ENCODE peak calls at places on chromosomes 12 and 14, in five cellular contexts. Y is fibroblast of lung, S is heart right ventricle, E is A549, A is GM12865. N is an unnamed sample.

GRCh38 chr12:2064078-2064507 is 11.3 kb downstream of the CACNA1C start:
- DNase-seq in S (no peak), A (peak; percentile 62), Y (no peak), E (no peak), N (peak; percentile 42)

GRCh38 chr12:116813271-116814041 is 67.8 kb downstream of the HRK start:
- DNase-seq in E (no peak), A (no peak), S (no peak), Y (no peak), N (no peak)

GRCh38 chr12:52029686-52030085 is 21.6 kb upstream of the NR4A1 start:
- DNase-seq in S (no peak), A (no peak), E (peak; percentile 76), Y (no peak), N (no peak)

GRCh38 chr14:68409355-68409754 is 383.5 kb downstream of the ZFP36L1 start:
- DNase-seq in S (no peak), E (no peak), Y (no peak), A (no peak), N (peak; percentile 50)

GRCh38 chr12:98838282-98838681 is 193.2 kb downstream of the APAF1 start:
- DNase-seq in A (no peak), S (no peak), E (peak; percentile 11), Y (peak; percentile 11), N (peak; percentile 65)

GRCh38 chr12:122880155-122880605 is 15.7 kb downstream of the VPS37B start:
- DNase-seq in A (no peak), Y (peak; percentile 56), E (no peak), S (no peak), N (no peak)

GRCh38 chr14:79467837-79468236 is 743.5 kb downstream of the DIO2 start:
- DNase-seq in E (no peak), Y (peak; percentile 14), S (no peak), A (no peak), N (no peak)

GRCh38 chr14:34593740-34594375 is 36.1 kb downstream of the SNX6 start:
- DNase-seq in S (no peak), A (no peak), E (no peak), Y (peak; percentile 22), N (peak; percentile 49)

GRCh38 chr12:41596190-41596589 is 408.1 kb downstream of the PDZRN4 start:
- DNase-seq in A (no peak), S (no peak), Y (no peak), E (no peak), N (no peak)

GRCh38 chr14:50544911-50545310 is 12.5 kb upstream of the MAP4K5 start:
- DNase-seq in Y (no peak), E (no peak), A (no peak), S (no peak), N (no peak)

GRCh38 chr12:25705256-25705655 is 152.2 kb upstream of the LMNTD1 start:
- DNase-seq in A (no peak), S (no peak), E (no peak), Y (no peak), N (no peak)

GRCh38 chr12:48198619-48198973 is 4.5 kb downstream of the OR10AD1 start:
- DNase-seq in E (no peak), S (peak; percentile 63), A (peak; percentile 42), Y (peak; percentile 24), N (peak; percentile 31)

GRCh38 chr12:53057816-53058500 is 8.1 kb downstream of the TNS2 start:
- DNase-seq in A (no peak), S (no peak), Y (no peak), E (no peak), N (no peak)

GRCh38 chr12:117085318-117085947 is 13.8 kb downstream of the TESC start:
- DNase-seq in Y (no peak), E (no peak), S (no peak), A (no peak), N (no peak)

GRCh38 chr12:46402861-46403731 is 30.5 kb upstream of the SLC38A2 start:
- DNase-seq in E (no peak), Y (peak; percentile 79), A (no peak), S (no peak), N (peak; percentile 56)

GRCh38 chr12:102334765-102335164 is 137.1 kb upstream of the PMCH start:
- DNase-seq in Y (no peak), E (no peak), A (no peak), S (no peak), N (no peak)

GRCh38 chr12:102010265-102010994 is 51.4 kb downstream of the WASHC3 start:
- DNase-seq in S (no peak), Y (no peak), E (no peak), A (peak; percentile 85), N (no peak)

GRCh38 chr14:51614707-51615106 is 37.0 kb upstream of the FRMD6 start:
- DNase-seq in A (peak; percentile 51), Y (peak; percentile 20), S (no peak), E (no peak), N (peak; percentile 72)

GRCh38 chr12:91744613-91745012 is 401.0 kb downstream of the BTG1 start:
- DNase-seq in Y (no peak), E (no peak), A (no peak), S (no peak), N (no peak)

GRCh38 chr12:16399110-16399509 is 51.7 kb downstream of the MGST1 start:
- DNase-seq in S (no peak), Y (no peak), A (no peak), E (no peak), N (no peak)

GRCh38 chr14:55881577-55882241 is 236.5 kb upstream of the PELI2 start:
- DNase-seq in Y (no peak), E (peak; percentile 21), A (no peak), S (no peak), N (peak; percentile 36)

DNA sequence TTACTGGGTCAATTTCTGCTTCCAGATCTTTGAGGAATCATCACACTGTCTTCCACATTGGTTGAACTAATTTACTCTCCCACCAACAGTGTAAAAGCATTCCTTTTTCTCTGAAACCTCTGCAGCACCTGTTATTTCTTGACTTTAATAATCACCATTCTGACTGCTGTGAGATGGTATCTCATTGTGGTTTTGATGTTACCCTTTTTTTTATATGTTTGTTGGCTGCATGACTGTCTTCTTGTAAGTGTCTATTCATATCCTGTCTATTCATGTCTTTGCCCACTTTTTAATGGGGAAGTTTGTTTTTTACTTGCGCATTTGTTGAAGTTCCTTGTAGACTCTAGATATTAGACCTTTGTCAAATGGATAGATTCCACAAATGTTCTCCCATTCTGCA is 324.9 kb downstream of the NAV3 start:
- DNase-seq in A (no peak), S (no peak), Y (no peak), E (no peak), N (no peak)
- TF ChIP-seq CTCF in A (no peak), S (no peak), Y (no peak), E (no peak), N (no peak)

DNA sequence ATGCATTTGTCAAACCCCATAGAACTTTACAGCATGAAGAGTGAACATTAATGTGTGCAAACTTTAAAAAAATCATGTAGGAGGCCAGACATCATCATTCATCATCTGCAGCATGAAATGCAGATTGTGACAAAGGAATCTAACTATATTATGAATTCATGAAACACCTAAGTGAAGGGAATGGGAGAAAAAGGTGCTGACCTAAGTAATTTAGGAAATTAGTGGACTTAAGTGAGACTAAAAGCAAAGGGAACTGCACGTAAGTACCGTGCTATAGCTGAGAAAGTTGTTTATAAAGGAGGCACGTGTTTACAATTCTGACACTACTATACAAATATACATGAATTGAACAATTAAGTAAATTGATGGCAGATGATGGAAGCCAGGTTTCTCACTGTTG is 37.6 kb upstream of the JDP2 start:
- DNase-seq in A (no peak), E (no peak), Y (no peak), S (no peak), N (no peak)
- TF ChIP-seq CTCF in A (no peak), E (no peak), Y (no peak), S (no peak), N (no peak)

GRCh38 chr12:50276912-50277671 is 6.2 kb downstream of the LIMA1 start:
- DNase-seq in A (no peak), Y (no peak), E (no peak), S (no peak), N (no peak)
- TF ChIP-seq CTCF in A (no peak), Y (no peak), E (no peak), S (no peak), N (no peak)

GRCh38 chr12:112855375-112855774 is 51.4 kb upstream of the OAS1 start:
- DNase-seq in S (no peak), Y (no peak), E (peak; percentile 66), A (no peak), N (no peak)
- TF ChIP-seq CTCF in S (no peak), Y (no peak), E (peak; percentile 45), A (peak; percentile 19), N (peak; percentile 11)

GRCh38 chr14:24277606-24278321 is 6.4 kb upstream of the RABGGTA start:
- DNase-seq in S (no peak), E (no peak), A (no peak), Y (no peak), N (no peak)

GRCh38 chr14:24275524-24276139 is 4.2 kb upstream of the RABGGTA start:
- DNase-seq in S (no peak), A (no peak), E (no peak), Y (no peak), N (no peak)

GRCh38 chr14:24280797-24281460 is 9.5 kb upstream of the RABGGTA start:
- DNase-seq in Y (no peak), S (no peak), A (no peak), E (no peak), N (no peak)

GRCh38 chr14:24282736-24283135 is 11.3 kb upstream of the RABGGTA start:
- DNase-seq in A (no peak), S (no peak), Y (no peak), E (no peak), N (no peak)

DNA sequence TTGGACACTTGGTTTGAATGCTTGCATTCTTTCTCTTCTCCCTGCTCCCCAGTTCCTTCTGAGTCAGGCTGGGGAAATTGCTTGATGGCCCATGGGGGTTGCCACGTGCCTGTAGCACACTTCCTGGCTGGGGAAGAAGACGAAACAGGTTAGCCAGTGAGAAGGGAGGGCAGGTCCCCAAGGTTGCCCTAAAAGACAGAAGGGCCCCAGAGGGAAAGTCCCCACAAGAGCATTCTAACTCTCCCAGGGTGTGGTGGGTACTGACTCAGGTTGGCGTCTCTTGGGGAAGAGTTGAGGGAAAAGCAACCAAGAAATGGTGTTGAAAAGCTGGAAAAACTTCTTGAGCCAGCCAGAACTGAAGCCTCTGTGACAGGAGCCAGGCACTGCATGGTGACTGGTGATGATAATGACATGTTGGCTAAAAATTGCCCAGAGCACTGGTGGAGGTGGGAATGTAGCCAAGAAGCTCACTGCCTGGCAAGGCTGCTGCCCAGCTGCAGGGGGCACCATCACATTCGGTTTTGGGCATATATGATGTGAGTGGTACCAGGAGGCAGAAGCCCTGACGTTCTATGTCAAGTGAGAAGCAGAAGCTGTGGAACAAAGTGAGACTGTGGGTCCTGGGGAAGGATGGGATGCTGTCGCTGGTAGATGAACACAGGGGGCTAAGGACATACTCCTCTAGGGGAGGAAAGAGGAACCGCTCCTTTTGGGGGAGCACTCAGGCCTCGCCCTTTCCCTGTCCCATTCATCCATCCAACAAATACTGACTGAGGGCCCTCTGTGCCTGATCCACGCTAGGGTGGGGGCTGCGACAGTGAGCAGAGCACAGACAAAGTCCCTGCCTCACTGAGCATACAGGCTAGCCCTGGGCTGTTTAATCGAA is 8.1 kb upstream of the RABGGTA start:
- DNase-seq in Y (no peak), A (peak; percentile 77), E (peak; percentile 41), S (peak; percentile 40), N (no peak)
- TF ChIP-seq CTCF in Y (no peak), A (peak; percentile 16), E (no peak), S (peak; percentile 51), N (peak; percentile 19)

GRCh38 chr14:37251778-37252177 is 54.0 kb downstream of the MIPOL1 start:
- DNase-seq in A (no peak), E (peak; percentile 16), S (no peak), Y (peak; percentile 13), N (no peak)
- TF ChIP-seq CTCF in A (no peak), E (peak; percentile 26), S (no peak), Y (no peak), N (no peak)

GRCh38 chr14:97164014-97164413 is 366.8 kb downstream of the VRK1 start:
- DNase-seq in E (no peak), Y (no peak), S (no peak), A (no peak), N (no peak)
- TF ChIP-seq CTCF in E (peak; percentile 12), Y (no peak), S (no peak), A (no peak), N (peak; percentile 26)

N was measured in AG10803.